ENCODE peak calls at places on chromosomes 11 and 22, in six cellular contexts. B is Calu3; F is stimulated activated naive CD4-positive, alpha-beta T cell; Z is HCEC 1CT; P is mucosa of descending colon; W is mesendoderm. G is an unnamed sample.

GRCh38 chr11:19344661-19345518 is 104.1 kb upstream of the E2F8 start:
- DNase-seq in B (peak), F (no peak), Z (peak), P (no peak), W (peak), G (peak)

GRCh38 chr11:21264125-21264524 is 594.7 kb downstream of the NELL1 start:
- DNase-seq in B (no peak), F (no peak), Z (no peak), P (no peak), W (no peak), G (no peak)

GRCh38 chr11:100185588-100185987 is 501.5 kb upstream of the ARHGAP42 start:
- DNase-seq in B (no peak), F (no peak), Z (no peak), P (no peak), W (no peak), G (no peak)

GRCh38 chr11:121965330-121965729 is 150.7 kb downstream of the BLID start:
- DNase-seq in B (no peak), F (no peak), Z (peak), P (no peak), W (no peak), G (no peak)

GRCh38 chr11:79437274-79437980 is 3.4 kb downstream of the TENM4 start:
- DNase-seq in B (peak), F (no peak), Z (no peak), P (peak), W (peak), G (peak)

GRCh38 chr11:63537293-63538101 is 889 bp downstream of the PLAAT4 start:
- DNase-seq in B (no peak), F (no peak), Z (no peak), P (no peak), W (no peak), G (no peak)

GRCh38 chr22:23781533-23781932 is 5.2 kb upstream of the SMARCB1 start:
- DNase-seq in B (peak), F (no peak), Z (peak), P (no peak), W (no peak), G (no peak)

GRCh38 chr11:87778341-87778740 is 396.9 kb downstream of the RAB38 start:
- DNase-seq in B (no peak), F (no peak), Z (no peak), P (no peak), W (peak), G (no peak)

G was measured in endodermal cell.